ENCODE peak calls at places on chromosomes 13 and 19, in ten cellular contexts. N is HCT116, T is fibroblast of lung, A is nephron progenitor cell, J is MM.1S, L is GM06990, Y is fibroblast of mammary gland, D is cardiac muscle cell, G is heart right ventricle, M is WERI-Rb-1. R is an unnamed sample.
A peak's percentile ranks its signal among the peaks of the same experiment; 100 is the strongest.

GRCh38 chr19:38151242-38151641 is 72.8 kb downstream of the DPF1 start:
- DNase-seq in N (no peak), T (no peak), A (no peak), J (no peak), L (no peak), Y (no peak), D (no peak), G (no peak), M (no peak), R (no peak)

GRCh38 chr13:69600811-69601210 is 506.8 kb upstream of the ATXN8OS start:
- DNase-seq in N (no peak), T (no peak), A (no peak), J (no peak), L (no peak), Y (no peak), D (peak; percentile 64), G (no peak), M (no peak), R (no peak)

GRCh38 chr13:23799945-23800344 is 89.3 kb downstream of the MIPEP start:
- DNase-seq in N (no peak), T (no peak), A (no peak), J (peak; percentile 71), L (peak; percentile 37), Y (peak; percentile 7), D (no peak), G (no peak), M (no peak), R (no peak)

GRCh38 chr13:101452519-101453485 is at the start of gene ITGBL1:
- DNase-seq in N (no peak), T (no peak), A (no peak), J (peak; percentile 50), L (no peak), Y (peak; percentile 68), D (no peak), G (peak; percentile 27), M (peak; percentile 71), R (no peak)

GRCh38 chr19:7888145-7888825 is at the start of gene LRRC8E:
- DNase-seq in N (no peak), T (peak; percentile 72), A (peak; percentile 86), J (no peak), L (no peak), Y (peak; percentile 60), D (peak; percentile 76), G (no peak), M (no peak), R (no peak)

GRCh38 chr19:34733826-34734600 is at the start of gene ZNF181:
- DNase-seq in N (peak; percentile 82), T (peak; percentile 91), A (peak; percentile 84), J (peak; percentile 88), L (peak; percentile 87), Y (peak; percentile 92), D (peak; percentile 92), G (peak; percentile 86), M (peak; percentile 92), R (peak; percentile 83)

GRCh38 chr13:53782400-53783030 is 753.9 kb downstream of the OLFM4 start:
- DNase-seq in N (no peak), T (peak; percentile 26), A (peak; percentile 44), J (peak; percentile 66), L (no peak), Y (peak; percentile 46), D (peak; percentile 84), G (no peak), M (peak; percentile 30), R (peak; percentile 22)

GRCh38 chr19:3961007-3961406 is 9.9 kb downstream of the DAPK3 start:
- DNase-seq in N (no peak), T (no peak), A (no peak), J (no peak), L (no peak), Y (no peak), D (no peak), G (no peak), M (no peak), R (no peak)

GRCh38 chr13:44516771-44517170 is 59.4 kb downstream of the TSC22D1 start:
- DNase-seq in N (peak; percentile 13), T (no peak), A (no peak), J (no peak), L (no peak), Y (no peak), D (no peak), G (no peak), M (no peak), R (peak; percentile 54)

GRCh38 chr19:18408053-18408476 is 10.6 kb upstream of the LRRC25 start:
- DNase-seq in N (no peak), T (no peak), A (peak; percentile 39), J (no peak), L (peak; percentile 74), Y (no peak), D (no peak), G (peak; percentile 58), M (no peak), R (no peak)

GRCh38 chr19:19562665-19563347 is 24.7 kb downstream of the CILP2 start:
- DNase-seq in N (no peak), T (no peak), A (no peak), J (no peak), L (no peak), Y (no peak), D (no peak), G (no peak), M (no peak), R (no peak)

GRCh38 chr19:55461974-55462628 is 659 bp upstream of the ISOC2 start:
- DNase-seq in N (no peak), T (peak; percentile 31), A (no peak), J (no peak), L (no peak), Y (peak; percentile 48), D (no peak), G (no peak), M (no peak), R (no peak)
- TF ChIP-seq CTCF in N (no peak), T (no peak), A (no peak), J (no peak), L (no peak), Y (no peak), D (no peak), G (no peak), M (no peak), R (no peak)

GRCh38 chr19:49690073-49690655 is 752 bp upstream of the CPT1C start:
- DNase-seq in N (no peak), T (no peak), A (peak; percentile 35), J (no peak), L (no peak), Y (no peak), D (no peak), G (no peak), M (no peak), R (no peak)
- TF ChIP-seq CTCF in N (no peak), T (no peak), A (no peak), J (no peak), L (no peak), Y (no peak), D (no peak), G (no peak), M (no peak), R (no peak)

GRCh38 chr19:46367434-46367833 is 20.5 kb downstream of the PPP5C start:
- DNase-seq in N (no peak), T (no peak), A (peak; percentile 63), J (no peak), L (no peak), Y (no peak), D (no peak), G (no peak), M (peak; percentile 53), R (no peak)
- TF ChIP-seq CTCF in N (no peak), T (no peak), A (no peak), J (no peak), L (no peak), Y (no peak), D (no peak), G (no peak), M (no peak), R (no peak)

DNA sequence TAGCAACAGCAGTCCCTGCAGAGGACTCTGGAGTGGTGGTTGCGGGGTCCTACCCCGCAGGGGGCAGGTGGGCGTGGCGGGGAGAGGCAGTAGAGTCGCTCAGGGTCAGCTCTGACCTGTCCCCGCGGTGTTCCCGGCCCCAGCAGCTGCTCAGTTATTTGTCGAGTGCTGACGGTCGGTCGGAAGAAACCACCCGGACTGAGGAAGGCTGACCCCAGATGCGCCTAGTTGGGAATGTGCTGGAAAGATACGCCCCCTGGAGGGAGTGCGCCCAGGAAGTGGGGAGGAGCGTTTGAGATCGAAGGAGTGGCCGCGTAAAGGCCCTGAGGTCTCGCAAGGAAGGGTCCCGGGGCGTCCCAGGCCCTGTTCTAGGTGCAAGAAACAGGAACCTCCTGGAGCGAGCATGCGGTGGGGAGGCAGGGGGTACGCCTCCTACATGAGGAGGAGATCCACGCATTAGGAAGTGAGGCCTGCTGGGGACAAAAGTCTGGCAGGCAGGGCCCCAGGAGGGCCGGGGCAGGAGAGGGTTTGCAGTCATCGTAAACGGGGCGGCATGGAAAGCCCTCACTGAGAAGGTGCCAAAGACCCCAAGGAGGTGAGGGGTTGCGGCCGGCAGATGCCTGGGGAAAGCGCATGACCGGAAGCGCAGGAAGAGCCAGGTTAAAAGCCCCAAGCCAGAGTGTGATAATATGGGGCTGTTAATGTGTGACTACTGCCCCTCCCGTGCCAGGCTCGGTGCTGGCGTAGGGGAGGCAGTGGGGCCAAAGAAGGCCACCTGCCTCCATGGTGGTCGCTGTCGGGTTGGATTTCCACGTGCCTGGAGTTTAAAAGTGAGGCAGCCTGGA is 9.1 kb downstream of the CCDC8 start:
- DNase-seq in N (no peak), T (peak; percentile 56), A (peak; percentile 73), J (no peak), L (no peak), Y (peak; percentile 61), D (peak; percentile 76), G (peak; percentile 48), M (no peak), R (no peak)
- TF ChIP-seq CTCF in N (no peak), T (peak; percentile 43), A (no peak), J (no peak), L (no peak), Y (no peak), D (peak; percentile 56), G (peak; percentile 17), M (no peak), R (no peak)

DNA sequence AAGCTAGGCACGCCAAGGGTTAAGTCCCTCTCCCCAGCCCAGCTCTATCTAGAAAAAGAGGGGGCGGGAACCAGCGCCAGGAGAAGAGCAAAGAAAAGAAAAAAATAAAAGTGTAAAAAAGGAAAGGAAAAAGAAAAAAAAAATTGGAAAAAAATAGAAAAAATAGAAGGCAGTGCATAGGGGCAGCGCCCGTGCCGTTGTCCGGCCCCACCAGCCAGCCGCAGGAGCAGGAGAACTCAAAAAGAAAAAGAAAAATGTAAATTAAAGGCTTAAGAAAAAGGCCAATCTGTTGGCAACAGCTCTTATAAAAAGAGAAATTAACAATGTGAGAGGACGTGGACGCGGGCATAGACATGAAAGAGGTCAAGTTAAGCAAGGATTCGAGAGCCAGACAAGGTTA is 105.4 kb upstream of the ZNF98 start:
- DNase-seq in N (no peak), T (no peak), A (no peak), J (no peak), L (no peak), Y (no peak), D (no peak), G (no peak), M (no peak), R (no peak)
- TF ChIP-seq CTCF in N (no peak), T (no peak), A (no peak), J (no peak), L (no peak), Y (no peak), D (no peak), G (no peak), M (no peak), R (no peak)